ENCODE peak calls at places on chromosomes 4 and X, in seven cellular contexts. M is activated CD4-positive, alpha-beta T cell treated with anti-CD3 and anti-CD28 coated beads, Interleukin-2, amount 10 ng/mL, durations not matched to agents 7 days and 5 days; W is BJ; D is aorta; L is ovary; B is CD4-positive, alpha-beta T cell; A is GM12865. X is an unnamed sample.

GRCh38 chr4:102696763-102697162 is 64.0 kb downstream of the MANBA start:
- DNase-seq in D (no peak), A (no peak), M (no peak), L (no peak), W (no peak), B (no peak), X (no peak)

GRCh38 chr4:145181091-145181501 is 707 bp upstream of the OTUD4 start:
- DNase-seq in B (no peak), A (no peak), M (no peak), D (no peak), W (no peak), L (no peak), X (no peak)

GRCh38 chrX:53456254-53456653 is 22.1 kb upstream of the HSD17B10 start:
- DNase-seq in L (no peak), W (no peak), B (no peak), A (no peak), D (no peak), M (no peak), X (no peak)

GRCh38 chr4:142567620-142568451 is 278.3 kb downstream of the INPP4B start:
- DNase-seq in A (peak), W (no peak), M (no peak), D (no peak), L (no peak), B (no peak), X (no peak)

GRCh38 chr4:82496349-82496748 is 65.4 kb downstream of the TMEM150C start:
- DNase-seq in M (no peak), A (no peak), W (no peak), D (no peak), L (no peak), B (no peak), X (no peak)

GRCh38 chr4:97239699-97239997 is 903.6 kb downstream of the STPG2 start:
- DNase-seq in M (no peak), W (no peak), A (no peak), B (no peak), L (no peak), D (no peak), X (no peak)

GRCh38 chr4:7771541-7772507 is 167.8 kb downstream of the AFAP1 start:
- DNase-seq in L (no peak), W (no peak), A (peak), M (no peak), B (no peak), D (peak), X (no peak)

GRCh38 chr4:139825523-139826014 is 159.9 kb downstream of the MGST2 start:
- DNase-seq in M (no peak), L (no peak), A (no peak), D (no peak), B (no peak), W (no peak), X (no peak)

X was measured in effector memory CD8-positive, alpha-beta T cell.